ENCODE peak calls at places on chromosome 3, in four cellular contexts. Z is colonic mucosa, X is adrenal gland, E is thoracic aorta. K is an unnamed sample. For H3K9me3 and H3K27me3, the result is how much of the 10 kb centered on the place peaks cover.

GRCh38 chr3:13879946-13880810 is at the start of gene WNT7A:
- DNase-seq in Z (no peak), X (no peak), E (no peak), K (peak)

GRCh38 chr3:194468086-194468485 is 18.7 kb downstream of the ATP13A3 start:
- DNase-seq in Z (no peak), X (no peak), E (no peak), K (no peak)

GRCh38 chr3:31462050-31462569 is 70.6 kb upstream of the STT3B start:
- DNase-seq in Z (peak), X (no peak), E (no peak), K (no peak)

GRCh38 chr3:112815981-112816380 is 30.7 kb downstream of the CD200R1L start:
- DNase-seq in Z (no peak), X (no peak), E (no peak), K (no peak)

GRCh38 chr3:36147934-36148333 is 232.4 kb upstream of the STAC start:
- DNase-seq in Z (no peak), X (no peak), E (no peak), K (no peak)

GRCh38 chr3:143775401-143775970 is 72.8 kb downstream of the SLC9A9 start:
- DNase-seq in Z (no peak), X (no peak), E (no peak), K (peak)

GRCh38 chr3:24067483-24067882 is 122.4 kb downstream of the NR1D2 start:
- DNase-seq in Z (no peak), X (no peak), E (no peak), K (no peak)

GRCh38 chr3:46301122-46301835 is 52.6 kb upstream of the CCR2 start:
- DNase-seq in Z (no peak), X (no peak), E (no peak), K (no peak)

GRCh38 chr3:143763568-143764162 is 84.6 kb downstream of the SLC9A9 start:
- DNase-seq in Z (no peak), X (no peak), E (no peak), K (no peak)

GRCh38 chr3:117671707-117672318 is 962.2 kb downstream of the TUSC7 start:
- DNase-seq in Z (no peak), X (peak), E (no peak), K (no peak)

GRCh38 chr3:180770639-180771038 is 91.3 kb upstream of the CCDC39 start:
- DNase-seq in Z (no peak), X (no peak), E (no peak), K (no peak)

GRCh38 chr3:38634133-38634532 is 15.4 kb downstream of the SCN5A start:
- DNase-seq in Z (no peak), X (no peak), E (no peak), K (peak)

GRCh38 chr3:143603774-143604173 is 244.5 kb downstream of the SLC9A9 start:
- DNase-seq in Z (no peak), X (no peak), E (no peak), K (no peak)

GRCh38 chr3:112739252-112739945 is 98.5 kb upstream of the CCDC80 start:
- DNase-seq in Z (no peak), X (no peak), E (no peak), K (no peak)

GRCh38 chr3:151015762-151016161 is 43.2 kb upstream of the CLRN1 start:
- DNase-seq in Z (no peak), X (no peak), E (no peak), K (no peak)

GRCh38 chr3:10822055-10822454 is 6.0 kb downstream of the SLC6A11 start:
- DNase-seq in Z (no peak), X (no peak), E (no peak), K (no peak)

GRCh38 chr3:127667119-127667681 is 5.6 kb upstream of the ABTB1 start:
- DNase-seq in Z (no peak), X (no peak), E (no peak), K (no peak)

GRCh38 chr3:17605032-17605431 is 137.4 kb downstream of the TBC1D5 start:
- DNase-seq in Z (no peak), X (no peak), E (no peak), K (no peak)

GRCh38 chr3:51024121-51024520 is 349.4 kb downstream of the DOCK3 start:
- DNase-seq in Z (no peak), X (no peak), E (no peak), K (no peak)

GRCh38 chr3:188123170-188123920 is 30.6 kb upstream of the LPP start:
- DNase-seq in Z (no peak), X (no peak), E (no peak), K (no peak)

GRCh38 chr3:120450914-120451669 is at the start of gene FSTL1:
- DNase-seq in Z (peak), X (peak), E (no peak), K (peak)

GRCh38 chr3:16512435-16513140 is 911 bp downstream of the RFTN1 start:
- DNase-seq in Z (peak), X (peak), E (no peak), K (peak)

GRCh38 chr3:8903191-8903590 is 60.1 kb downstream of the RAD18 start:
- DNase-seq in Z (no peak), X (no peak), E (no peak), K (no peak)

GRCh38 chr3:107954845-107955244 is 136.0 kb downstream of the CD47 start:
- DNase-seq in Z (no peak), X (no peak), E (no peak), K (no peak)

GRCh38 chr3:129439381-129439816 is 349 bp downstream of the MBD4 start:
- DNase-seq in Z (peak), X (peak), E (no peak), K (peak)

GRCh38 chr3:133578548-133579191 is 5.2 kb downstream of the CDV3 start:
- DNase-seq in Z (no peak), X (no peak), E (no peak), K (peak)

GRCh38 chr3:15860014-15860934 is 62.5 kb upstream of the ANKRD28 start:
- DNase-seq in Z (peak), X (peak), E (no peak), K (peak)

GRCh38 chr3:30471076-30471475 is 135.3 kb upstream of the TGFBR2 start:
- DNase-seq in Z (no peak), X (no peak), E (no peak), K (no peak)

GRCh38 chr3:153757839-153758238 is 363.4 kb upstream of the ARHGEF26 start:
- DNase-seq in Z (no peak), X (no peak), E (no peak), K (no peak)

GRCh38 chr3:140898340-140899180 is 43.1 kb upstream of the SLC25A36 start:
- DNase-seq in Z (peak), X (peak), E (no peak), K (peak)

GRCh38 chr3:127820871-127821853 is 1.2 kb downstream of the MGLL start:
- DNase-seq in Z (peak), X (no peak), E (no peak), K (peak)

GRCh38 chr3:72079369-72079872 is 294.5 kb upstream of the PROK2 start:
- DNase-seq in Z (no peak), X (no peak), E (no peak), K (no peak)
- H3K9me3 ChIP-seq in Z (under half), X (under half), E (under half), K (under half)

GRCh38 chr3:168581718-168582332 is 486.1 kb upstream of the GOLIM4 start:
- DNase-seq in Z (no peak), X (no peak), E (no peak), K (no peak)

GRCh38 chr3:168579010-168579409 is 483.3 kb upstream of the GOLIM4 start:
- DNase-seq in Z (no peak), X (no peak), E (no peak), K (no peak)

GRCh38 chr3:168585544-168585943 is 489.8 kb upstream of the GOLIM4 start:
- DNase-seq in Z (no peak), X (no peak), E (no peak), K (no peak)

GRCh38 chr3:168582503-168582902 is 486.8 kb upstream of the GOLIM4 start:
- DNase-seq in Z (no peak), X (no peak), E (no peak), K (no peak)
- H3K27me3 ChIP-seq in Z (under half), X (under half), E (under half), K (under half)

DNA sequence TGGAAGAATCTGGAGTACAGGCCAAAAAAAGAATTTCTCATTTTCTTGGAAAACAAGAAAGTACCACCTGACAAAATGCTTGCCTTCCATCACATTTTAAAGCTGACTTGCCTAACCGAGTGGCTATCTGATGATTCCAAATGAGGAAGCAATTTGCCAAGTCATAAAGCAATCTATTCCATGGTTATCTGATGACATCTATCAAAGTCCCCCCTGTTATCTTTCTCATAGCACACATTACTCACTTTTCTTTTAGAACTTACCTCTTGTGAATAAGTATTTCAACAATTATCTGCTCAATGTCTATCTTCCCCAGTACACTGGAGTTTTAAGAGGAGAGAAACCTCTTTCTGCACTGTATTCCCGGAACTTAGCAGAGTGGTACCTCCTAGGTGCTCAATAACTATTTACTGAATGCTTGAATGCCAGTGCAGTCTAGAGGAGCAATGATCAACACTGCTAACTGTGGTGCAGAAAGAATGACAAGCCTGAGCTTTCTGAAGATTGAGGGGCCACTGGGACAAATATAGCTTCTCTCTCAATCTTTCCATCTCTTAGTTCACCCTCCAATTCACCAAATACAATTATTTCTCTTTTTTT is 186.3 kb upstream of the ATP11B start:
- DNase-seq in Z (no peak), X (no peak), E (no peak), K (no peak)
- H3K4me3 ChIP-seq in Z (no peak), X (no peak), E (no peak), K (no peak)

DNA sequence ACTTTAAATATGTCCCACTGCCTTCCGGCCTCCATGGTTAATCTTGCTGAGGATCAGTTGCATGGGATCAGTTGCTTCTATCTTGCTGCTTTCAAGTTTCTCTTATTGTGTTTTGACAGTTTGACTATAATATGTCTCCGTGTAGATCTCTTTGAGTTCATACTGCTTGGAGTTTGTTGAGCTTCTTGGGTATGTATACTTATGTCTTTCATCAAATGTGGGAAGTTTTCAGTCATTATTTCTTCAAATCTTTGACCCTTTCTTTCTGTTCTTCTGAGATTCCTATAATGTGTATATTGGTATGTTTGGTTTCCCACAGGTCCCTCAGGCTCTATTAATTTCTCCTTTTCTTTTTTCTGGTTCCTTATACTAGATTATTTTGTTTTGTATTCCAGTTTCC is 30.8 kb downstream of the PCCB start:
- DNase-seq in Z (no peak), X (no peak), E (no peak), K (no peak)
- H3K9me3 ChIP-seq in Z (under half), X (under half), E (under half), K (under half)

GRCh38 chr3:170021083-170021482 is 16.7 kb upstream of the GPR160 start:
- DNase-seq in Z (no peak), X (no peak), E (no peak), K (no peak)
- H3K27me3 ChIP-seq in Z (under half), X (under half), E (under half), K (under half)

DNA sequence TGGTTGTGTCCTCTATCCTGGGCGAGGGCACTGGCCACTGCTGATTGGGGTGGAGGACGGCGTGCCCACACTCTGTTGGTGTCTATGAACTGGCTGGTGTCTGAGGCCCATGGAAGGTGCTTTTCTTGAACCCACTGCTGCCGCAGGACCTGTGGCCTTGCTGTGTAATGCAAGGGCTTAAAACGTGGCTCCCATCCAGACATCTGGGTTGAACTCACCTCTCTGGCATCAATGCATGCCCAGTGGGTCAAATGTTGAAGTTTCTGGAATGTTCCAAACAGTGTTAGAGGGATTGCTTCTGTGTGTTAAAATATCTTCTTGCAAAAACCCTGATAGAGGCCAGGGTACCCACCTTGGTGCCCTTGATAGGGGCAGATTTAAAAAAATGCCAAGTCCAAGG is 42.6 kb downstream of the FAM3D start:
- DNase-seq in Z (no peak), X (no peak), E (no peak), K (no peak)
- H3K4me3 ChIP-seq in Z (no peak), X (no peak), E (no peak), K (no peak)

GRCh38 chr3:98457543-98457942 is 5.5 kb upstream of the OR5K1 start:
- DNase-seq in Z (no peak), X (no peak), E (no peak), K (no peak)

GRCh38 chr3:98462901-98463300 is at the start of gene OR5K1:
- DNase-seq in Z (no peak), X (no peak), E (no peak), K (no peak)

GRCh38 chr3:98454929-98455328 is 8.1 kb upstream of the OR5K1 start:
- DNase-seq in Z (no peak), X (no peak), E (no peak), K (no peak)

GRCh38 chr3:98460220-98460619 is 2.8 kb upstream of the OR5K1 start:
- DNase-seq in Z (no peak), X (no peak), E (no peak), K (no peak)
- H3K9me3 ChIP-seq in Z (under half), X (under half), E (under half), K (under half)

GRCh38 chr3:158102219-158102612 is 4.0 kb downstream of the SHOX2 start:
- DNase-seq in Z (no peak), X (no peak), E (no peak), K (no peak)
- H3K27me3 ChIP-seq in Z (half or more), X (half or more), E (under half), K (under half)

DNA sequence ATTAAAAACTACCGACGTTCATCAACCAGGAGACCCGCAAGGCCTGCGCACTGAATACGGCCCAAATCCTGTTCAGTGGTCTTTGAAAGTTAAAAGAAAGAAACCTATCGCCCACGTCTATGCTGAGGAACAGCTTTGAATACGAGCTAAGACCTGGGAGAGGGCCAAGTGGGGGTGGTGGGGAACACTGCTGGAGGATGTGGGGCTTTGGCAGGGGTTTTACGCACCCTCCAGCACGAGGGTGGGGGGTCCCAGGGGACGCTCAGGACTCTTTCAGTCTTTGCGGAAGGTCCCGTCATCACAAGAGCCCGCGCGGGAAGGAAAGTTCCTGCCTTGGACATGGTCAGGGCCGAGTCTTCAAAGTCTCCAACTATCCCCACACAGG is 11.3 kb downstream of the SHOX2 start:
- DNase-seq in Z (no peak), X (no peak), E (no peak), K (no peak)
- H3K4me3 ChIP-seq in Z (no peak), X (no peak), E (peak), K (no peak)

GRCh38 chr3:350978-351377 is 154.4 kb downstream of the CHL1 start:
- DNase-seq in Z (no peak), X (no peak), E (no peak), K (no peak)

DNA sequence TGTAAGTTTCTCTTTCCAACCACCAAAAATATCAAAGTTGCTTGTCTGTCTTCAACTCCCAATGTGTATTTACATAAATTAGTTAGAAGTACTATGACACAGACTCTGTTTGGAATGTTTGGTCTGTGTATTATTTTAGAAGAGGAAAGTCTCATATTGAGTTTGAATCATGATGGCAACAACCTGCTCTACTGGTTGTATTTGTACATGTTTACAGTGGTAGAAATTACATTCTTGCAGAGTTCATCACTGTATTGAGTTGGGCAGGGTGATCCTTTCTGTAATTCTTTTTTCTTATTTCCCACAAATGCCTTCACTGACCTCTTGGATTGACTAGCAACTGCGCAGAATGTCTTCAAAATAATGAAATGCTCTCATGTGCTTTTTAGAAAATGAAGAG is 149.6 kb downstream of the CHL1 start:
- DNase-seq in Z (no peak), X (no peak), E (no peak), K (no peak)
- H3K9me3 ChIP-seq in Z (under half), X (under half), E (under half), K (under half)